ENCODE peak calls at places on chromosome 18, in five cellular contexts. H is GM23248, Y is AG09309, T is cardiac septum, X is amygdala. B is an unnamed sample.

GRCh38 chr18:26655614-26656400 is 107.5 kb upstream of the KCTD1 start:
- DNase-seq in H (peak), T (peak), X (peak), Y (no peak), B (peak)

GRCh38 chr18:54165450-54165849 is 59.0 kb downstream of the MBD2 start:
- DNase-seq in T (no peak), Y (no peak), H (no peak), X (no peak), B (no peak)

GRCh38 chr18:45861926-45862325 is 36.5 kb downstream of the SIGLEC15 start:
- DNase-seq in H (no peak), T (no peak), X (no peak), Y (no peak), B (no peak)

GRCh38 chr18:38042496-38042895 is 476.9 kb upstream of the CELF4 start:
- DNase-seq in Y (no peak), T (no peak), X (no peak), H (no peak), B (no peak)

GRCh38 chr18:32548688-32549087 is 78.0 kb upstream of the GAREM1 start:
- DNase-seq in T (no peak), X (no peak), H (no peak), Y (no peak), B (no peak)

GRCh38 chr18:66077066-66077465 is 326.3 kb downstream of the CDH7 start:
- DNase-seq in Y (no peak), H (no peak), T (no peak), X (no peak), B (no peak)

GRCh38 chr18:76821356-76821874 is 942 bp upstream of the ZNF236 start:
- DNase-seq in Y (no peak), T (no peak), X (no peak), H (no peak), B (peak)

GRCh38 chr18:49017813-49018552 is 67.2 kb upstream of the SMAD7 start:
- DNase-seq in T (peak), X (no peak), H (no peak), Y (no peak), B (no peak)

GRCh38 chr18:69599377-69599776 is 198.7 kb downstream of the DOK6 start:
- DNase-seq in Y (no peak), X (no peak), H (no peak), T (no peak), B (no peak)

GRCh38 chr18:43514747-43515146 is 237.5 kb upstream of the SYT4 start:
- DNase-seq in Y (no peak), X (no peak), H (no peak), T (no peak), B (no peak)

GRCh38 chr18:74064510-74064909 is 83.1 kb downstream of the FBXO15 start:
- DNase-seq in Y (no peak), T (no peak), H (no peak), X (no peak), B (no peak)

GRCh38 chr18:35142270-35142605 is 98.6 kb upstream of the ZNF397 start:
- DNase-seq in Y (no peak), H (no peak), T (no peak), X (no peak), B (no peak)

GRCh38 chr18:13381907-13382682 is 163.5 kb downstream of the LDLRAD4 start:
- DNase-seq in T (peak), Y (peak), H (peak), X (peak), B (peak)

GRCh38 chr18:76805221-76805620 is 17.1 kb upstream of the ZNF236 start:
- DNase-seq in X (no peak), H (peak), Y (no peak), T (no peak), B (no peak)

GRCh38 chr18:52861558-52861957 is 521.6 kb downstream of the DCC start:
- DNase-seq in X (no peak), H (no peak), Y (no peak), T (no peak), B (no peak)

GRCh38 chr18:55587341-55588000 is 521 bp downstream of the TCF4 start:
- DNase-seq in H (peak), Y (no peak), T (no peak), X (no peak), B (no peak)

GRCh38 chr18:2459886-2460285 is 111.4 kb downstream of the METTL4 start:
- DNase-seq in T (no peak), Y (no peak), X (no peak), H (peak), B (no peak)

GRCh38 chr18:36330435-36331049 is 33.0 kb downstream of the FHOD3 start:
- DNase-seq in H (peak), T (no peak), Y (no peak), X (no peak), B (no peak)

GRCh38 chr18:49730951-49731391 is 82.4 kb downstream of the ACAA2 start:
- DNase-seq in Y (no peak), X (no peak), H (no peak), T (no peak), B (no peak)

GRCh38 chr18:43161528-43161927 is 46.0 kb upstream of the RIT2 start:
- DNase-seq in Y (no peak), H (peak), X (no peak), T (no peak), B (no peak)

GRCh38 chr18:36560187-36560586 is 262.7 kb downstream of the FHOD3 start:
- DNase-seq in X (no peak), Y (no peak), T (no peak), H (no peak), B (no peak)

GRCh38 chr18:25067291-25068050 is 284.5 kb downstream of the ZNF521 start:
- DNase-seq in Y (no peak), H (peak), X (no peak), T (no peak), B (no peak)

GRCh38 chr18:63452273-63452672 is 24.5 kb upstream of the SERPINB5 start:
- DNase-seq in X (no peak), Y (no peak), T (no peak), H (no peak), B (no peak)

GRCh38 chr18:8946046-8946838 is 156.3 kb upstream of the NDUFV2 start:
- DNase-seq in H (peak), Y (peak), X (no peak), T (no peak), B (no peak)

B was measured in head of caudate nucleus.